ENCODE peak calls at places on chromosomes 4 and X, in eight cellular contexts. J, A, B, G, W, K, R and Q are unnamed samples.

GRCh38 chrX:68175569-68175968 is 257.7 kb downstream of the OPHN1 start:
- DNase-seq in A (no peak), J (no peak), B (no peak), G (no peak), K (no peak), W (no peak), R (no peak), Q (no peak)

GRCh38 chr4:95643627-95644026 is 94.9 kb upstream of the UNC5C start:
- DNase-seq in G (no peak), K (no peak), B (no peak), R (no peak), W (no peak), A (no peak), J (no peak), Q (no peak)

GRCh38 chr4:22235798-22236197 is 280.1 kb downstream of the ADGRA3 start:
- DNase-seq in B (no peak), A (no peak), W (no peak), K (peak; percentile 53), G (no peak), R (no peak), J (no peak), Q (no peak)

GRCh38 chrX:110734894-110735541 is 60.6 kb downstream of the CHRDL1 start:
- DNase-seq in K (no peak), R (no peak), G (no peak), W (no peak), J (no peak), B (no peak), A (no peak), Q (no peak)

GRCh38 chr4:43776371-43776770 is 672.2 kb downstream of the KCTD8 start:
- DNase-seq in G (no peak), A (no peak), B (no peak), R (no peak), K (no peak), J (no peak), W (peak; percentile 3), Q (peak; percentile 11)

GRCh38 chr4:151407466-151408379 is 1.3 kb upstream of the FHIP1A start:
- DNase-seq in W (no peak), B (peak; percentile 17), R (peak; percentile 65), K (no peak), G (peak; percentile 65), A (no peak), J (peak; percentile 15), Q (peak; percentile 57)

GRCh38 chr4:185282968-185283367 is 73.6 kb downstream of the SNX25 start:
- DNase-seq in R (no peak), W (no peak), K (no peak), A (no peak), G (peak; percentile 71), J (no peak), B (no peak), Q (no peak)

GRCh38 chr4:93834371-93835066 is 6.0 kb downstream of the ATOH1 start:
- DNase-seq in A (no peak), B (no peak), R (no peak), W (no peak), J (no peak), K (no peak), G (no peak), Q (peak; percentile 19)

GRCh38 chr4:129063640-129064039 is 29.7 kb downstream of the SCLT1 start:
- DNase-seq in K (no peak), R (no peak), A (no peak), W (no peak), G (no peak), B (no peak), J (no peak), Q (no peak)

GRCh38 chr4:2462218-2462991 is 6.5 kb upstream of the RNF4 start:
- DNase-seq in A (no peak), G (peak; percentile 65), J (peak; percentile 70), R (no peak), B (peak; percentile 69), W (peak; percentile 30), K (peak; percentile 81), Q (peak; percentile 91)

GRCh38 chrX:34891391-34891790 is 51.2 kb upstream of the FAM47B start:
- DNase-seq in W (no peak), G (no peak), R (no peak), A (no peak), K (no peak), J (no peak), B (no peak), Q (no peak)
- H3K27ac ChIP-seq in W (no peak overlapping the region), G (no peak overlapping the region), R (no peak overlapping the region), A (no peak overlapping the region), K (no peak overlapping the region), J (no peak overlapping the region), B (no peak overlapping the region), Q (no peak overlapping the region)

GRCh38 chr4:76984788-76985211 is 35.2 kb downstream of the SEPTIN11 start:
- DNase-seq in A (peak; percentile 94), R (peak; percentile 87), B (peak; percentile 74), J (peak; percentile 72), W (peak; percentile 64), G (peak; percentile 23), K (peak; percentile 79), Q (peak; percentile 88)

GRCh38 chr4:76982638-76983579 is 33.4 kb downstream of the SEPTIN11 start:
- DNase-seq in J (no peak), B (no peak), W (peak; percentile 8), A (no peak), K (no peak), R (no peak), G (no peak), Q (no peak)

GRCh38 chr4:76981649-76982048 is 32.1 kb downstream of the SEPTIN11 start:
- DNase-seq in G (no peak), K (no peak), W (no peak), J (no peak), B (no peak), A (no peak), R (no peak), Q (no peak)

GRCh38 chr4:76987153-76987562 is 37.6 kb downstream of the SEPTIN11 start:
- DNase-seq in B (peak; percentile 38), J (no peak), W (no peak), K (no peak), R (no peak), G (no peak), A (no peak), Q (peak; percentile 46)

GRCh38 chr4:76984127-76984526 is 34.6 kb downstream of the SEPTIN11 start:
- DNase-seq in A (no peak), J (no peak), G (no peak), K (no peak), R (no peak), B (no peak), W (peak; percentile 10), Q (no peak)
- TF ChIP-seq CTCF in A (peak; percentile 12), J (peak; percentile 20), G (no peak), K (peak; percentile 40), R (no peak), B (peak; percentile 15), W (peak; percentile 11), Q (peak; percentile 37)

GRCh38 chrX:137425273-137425902 is 140.5 kb upstream of the ZIC3 start:
- DNase-seq in R (no peak), G (no peak), A (no peak), K (no peak), B (no peak), J (no peak), W (no peak), Q (no peak)
- H3K27me3 ChIP-seq in R (peaks cover 90% of the 10 kb centered on the region), G (peaks cover 6% of the 10 kb centered on the region), A (peaks cover 7% of the 10 kb centered on the region), K (peaks cover 22% of the 10 kb centered on the region), B (no peaks in the 10 kb centered on the region), J (no peaks in the 10 kb centered on the region), W (peaks cover 10% of the 10 kb centered on the region), Q (peaks cover 76% of the 10 kb centered on the region)

DNA sequence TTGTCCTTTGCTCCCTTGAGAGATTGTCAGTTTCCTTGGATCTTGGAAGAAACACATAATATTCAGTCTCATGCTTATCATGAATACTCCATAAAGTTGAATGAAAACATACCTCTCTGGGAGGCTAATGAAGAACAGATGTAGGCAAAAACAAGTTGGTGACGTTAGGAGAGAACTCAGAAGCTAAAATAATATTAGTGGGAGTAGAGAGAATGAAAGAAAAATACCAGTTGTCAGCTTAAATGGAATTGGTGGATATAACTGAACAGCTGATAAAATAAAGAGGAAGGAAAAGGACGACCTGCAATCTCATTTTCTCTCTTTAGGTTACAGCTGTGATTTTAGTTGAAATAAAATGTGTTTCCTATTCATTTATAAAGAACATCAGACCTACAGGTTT is 124.8 kb downstream of the SNCA start:
- DNase-seq in A (no peak), B (no peak), R (no peak), K (no peak), W (no peak), G (no peak), J (no peak), Q (no peak)
- H3K27ac ChIP-seq in A (no peak overlapping the region), B (no peak overlapping the region), R (no peak overlapping the region), K (no peak overlapping the region), W (no peak overlapping the region), G (no peak overlapping the region), J (peak overlapping the region; percentile 68), Q (no peak overlapping the region)

DNA sequence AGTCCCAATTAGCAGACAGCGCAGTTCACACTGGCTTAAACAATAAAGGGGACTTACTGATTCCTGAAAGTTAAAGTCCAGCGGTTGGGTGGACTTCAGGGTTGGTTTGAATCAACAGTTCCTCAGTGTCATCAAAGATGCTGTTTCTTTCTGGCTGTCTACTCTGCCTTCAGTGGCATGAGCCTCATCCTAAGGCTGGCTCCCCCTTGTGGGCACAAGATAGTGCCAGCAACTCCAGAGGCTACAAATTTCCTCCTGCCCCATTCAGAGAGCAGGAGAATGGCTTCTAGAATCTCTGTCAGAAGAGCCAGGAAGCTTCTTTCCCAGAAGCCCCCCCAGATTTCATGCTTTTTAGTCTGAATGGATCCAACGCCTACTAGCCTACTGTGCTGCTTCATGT is 82.4 kb upstream of the MTM1 start:
- DNase-seq in W (peak; percentile 20), R (no peak), A (no peak), G (peak; percentile 47), B (no peak), J (no peak), K (peak; percentile 61), Q (peak; percentile 51)
- TF ChIP-seq CTCF in W (peak; percentile 52), R (peak; percentile 20), A (peak; percentile 40), G (peak; percentile 46), B (peak; percentile 36), J (peak; percentile 43), K (peak; percentile 62), Q (peak; percentile 45)

GRCh38 chr4:173535165-173535737 is 5.2 kb upstream of the HAND2 start:
- DNase-seq in R (no peak), G (no peak), W (no peak), K (no peak), J (no peak), A (no peak), B (no peak), Q (no peak)
- H3K27me3 ChIP-seq in R (peaks cover 100% of the 10 kb centered on the region), G (peaks cover 82% of the 10 kb centered on the region), W (peaks cover 69% of the 10 kb centered on the region), K (peaks cover 41% of the 10 kb centered on the region), J (no peaks in the 10 kb centered on the region), A (no peaks in the 10 kb centered on the region), B (no peaks in the 10 kb centered on the region), Q (peaks cover 89% of the 10 kb centered on the region)